ENCODE peak calls at places on chromosomes 3 and 15, in ten cellular contexts. One of them, this sample, is unnamed.

GRCh38 chr3:146189519-146190173 is 28.7 kb upstream of the PLOD2 start:
- DNase-seq in kidney epithelial cell: no peak
- DNase-seq in GM13977: peak
- DNase-seq in bronchial epithelial cell: peak
- DNase-seq in AG09319: peak
- DNase-seq in fibroblast of pulmonary artery: peak
- DNase-seq in H1: peak
- DNase-seq in astrocyte of the spinal cord: peak
- DNase-seq in uterus: peak
- DNase-seq in mammary epithelial cell: peak
- DNase-seq in this sample: no peak

GRCh38 chr3:123297627-123297899 is 95.8 kb downstream of the SEC22A start:
- DNase-seq in kidney epithelial cell: no peak
- DNase-seq in GM13977: no peak
- DNase-seq in bronchial epithelial cell: no peak
- DNase-seq in AG09319: no peak
- DNase-seq in fibroblast of pulmonary artery: no peak
- DNase-seq in H1: no peak
- DNase-seq in astrocyte of the spinal cord: no peak
- DNase-seq in uterus: no peak
- DNase-seq in mammary epithelial cell: no peak
- DNase-seq in this sample: no peak

GRCh38 chr3:168820748-168821445 is 725.2 kb upstream of the GOLIM4 start:
- DNase-seq in kidney epithelial cell: no peak
- DNase-seq in GM13977: no peak
- DNase-seq in bronchial epithelial cell: no peak
- DNase-seq in AG09319: no peak
- DNase-seq in fibroblast of pulmonary artery: no peak
- DNase-seq in H1: no peak
- DNase-seq in astrocyte of the spinal cord: no peak
- DNase-seq in uterus: no peak
- DNase-seq in mammary epithelial cell: no peak
- DNase-seq in this sample: no peak

GRCh38 chr15:63502843-63503738 is 1.3 kb upstream of the USP3 start:
- DNase-seq in kidney epithelial cell: peak
- DNase-seq in GM13977: peak
- DNase-seq in bronchial epithelial cell: peak
- DNase-seq in AG09319: peak
- DNase-seq in fibroblast of pulmonary artery: peak
- DNase-seq in H1: peak
- DNase-seq in astrocyte of the spinal cord: peak
- DNase-seq in uterus: peak
- DNase-seq in mammary epithelial cell: no peak
- DNase-seq in this sample: no peak

GRCh38 chr3:197793246-197793645 is 2.2 kb downstream of the LRCH3 start:
- DNase-seq in kidney epithelial cell: no peak
- DNase-seq in GM13977: peak
- DNase-seq in bronchial epithelial cell: peak
- DNase-seq in AG09319: no peak
- DNase-seq in fibroblast of pulmonary artery: peak
- DNase-seq in H1: no peak
- DNase-seq in astrocyte of the spinal cord: peak
- DNase-seq in uterus: no peak
- DNase-seq in mammary epithelial cell: peak
- DNase-seq in this sample: no peak

GRCh38 chr15:100572362-100572983 is 29.5 kb downstream of the LINS1 start:
- DNase-seq in kidney epithelial cell: no peak
- DNase-seq in GM13977: no peak
- DNase-seq in bronchial epithelial cell: peak
- DNase-seq in AG09319: no peak
- DNase-seq in fibroblast of pulmonary artery: peak
- DNase-seq in H1: no peak
- DNase-seq in astrocyte of the spinal cord: peak
- DNase-seq in uterus: no peak
- DNase-seq in mammary epithelial cell: no peak
- DNase-seq in this sample: no peak

GRCh38 chr3:195897081-195897852 is 11.1 kb downstream of the TNK2 start:
- DNase-seq in kidney epithelial cell: no peak
- DNase-seq in GM13977: no peak
- DNase-seq in bronchial epithelial cell: peak
- DNase-seq in AG09319: no peak
- DNase-seq in fibroblast of pulmonary artery: peak
- DNase-seq in H1: no peak
- DNase-seq in astrocyte of the spinal cord: peak
- DNase-seq in uterus: peak
- DNase-seq in mammary epithelial cell: peak
- DNase-seq in this sample: no peak

GRCh38 chr15:73555080-73555479 is 78.1 kb downstream of the NPTN start:
- DNase-seq in kidney epithelial cell: no peak
- DNase-seq in GM13977: no peak
- DNase-seq in bronchial epithelial cell: no peak
- DNase-seq in AG09319: no peak
- DNase-seq in fibroblast of pulmonary artery: no peak
- DNase-seq in H1: no peak
- DNase-seq in astrocyte of the spinal cord: no peak
- DNase-seq in uterus: no peak
- DNase-seq in mammary epithelial cell: no peak
- DNase-seq in this sample: no peak

GRCh38 chr15:86691091-86691490 is 611.4 kb downstream of the AGBL1 start:
- DNase-seq in kidney epithelial cell: no peak
- DNase-seq in GM13977: no peak
- DNase-seq in bronchial epithelial cell: no peak
- DNase-seq in AG09319: no peak
- DNase-seq in fibroblast of pulmonary artery: no peak
- DNase-seq in H1: no peak
- DNase-seq in astrocyte of the spinal cord: no peak
- DNase-seq in uterus: no peak
- DNase-seq in mammary epithelial cell: no peak
- DNase-seq in this sample: no peak
- TF ChIP-seq CTCF in kidney epithelial cell: no peak
- TF ChIP-seq CTCF in GM13977: no peak
- TF ChIP-seq CTCF in bronchial epithelial cell: peak
- TF ChIP-seq CTCF in AG09319: no peak
- TF ChIP-seq CTCF in fibroblast of pulmonary artery: no peak
- TF ChIP-seq CTCF in H1: no peak
- TF ChIP-seq CTCF in astrocyte of the spinal cord: no peak
- TF ChIP-seq CTCF in uterus: no peak
- TF ChIP-seq CTCF in mammary epithelial cell: peak
- TF ChIP-seq CTCF in this sample: no peak

GRCh38 chr3:81251108-81251507 is 510.3 kb downstream of the GBE1 start:
- DNase-seq in kidney epithelial cell: no peak
- DNase-seq in GM13977: no peak
- DNase-seq in bronchial epithelial cell: no peak
- DNase-seq in AG09319: no peak
- DNase-seq in fibroblast of pulmonary artery: no peak
- DNase-seq in H1: no peak
- DNase-seq in astrocyte of the spinal cord: no peak
- DNase-seq in uterus: no peak
- DNase-seq in mammary epithelial cell: no peak
- DNase-seq in this sample: no peak

GRCh38 chr3:81244196-81244595 is 517.2 kb downstream of the GBE1 start:
- DNase-seq in kidney epithelial cell: no peak
- DNase-seq in GM13977: no peak
- DNase-seq in bronchial epithelial cell: no peak
- DNase-seq in AG09319: no peak
- DNase-seq in fibroblast of pulmonary artery: no peak
- DNase-seq in H1: no peak
- DNase-seq in astrocyte of the spinal cord: no peak
- DNase-seq in uterus: no peak
- DNase-seq in mammary epithelial cell: no peak
- DNase-seq in this sample: no peak

GRCh38 chr3:81245505-81245904 is 515.9 kb downstream of the GBE1 start:
- DNase-seq in kidney epithelial cell: no peak
- DNase-seq in GM13977: no peak
- DNase-seq in bronchial epithelial cell: no peak
- DNase-seq in AG09319: no peak
- DNase-seq in fibroblast of pulmonary artery: peak
- DNase-seq in H1: no peak
- DNase-seq in astrocyte of the spinal cord: no peak
- DNase-seq in uterus: no peak
- DNase-seq in mammary epithelial cell: no peak
- DNase-seq in this sample: no peak

GRCh38 chr3:81245043-81245442 is 516.4 kb downstream of the GBE1 start:
- DNase-seq in kidney epithelial cell: no peak
- DNase-seq in GM13977: no peak
- DNase-seq in bronchial epithelial cell: no peak
- DNase-seq in AG09319: no peak
- DNase-seq in fibroblast of pulmonary artery: peak
- DNase-seq in H1: no peak
- DNase-seq in astrocyte of the spinal cord: peak
- DNase-seq in uterus: no peak
- DNase-seq in mammary epithelial cell: no peak
- DNase-seq in this sample: no peak

DNA sequence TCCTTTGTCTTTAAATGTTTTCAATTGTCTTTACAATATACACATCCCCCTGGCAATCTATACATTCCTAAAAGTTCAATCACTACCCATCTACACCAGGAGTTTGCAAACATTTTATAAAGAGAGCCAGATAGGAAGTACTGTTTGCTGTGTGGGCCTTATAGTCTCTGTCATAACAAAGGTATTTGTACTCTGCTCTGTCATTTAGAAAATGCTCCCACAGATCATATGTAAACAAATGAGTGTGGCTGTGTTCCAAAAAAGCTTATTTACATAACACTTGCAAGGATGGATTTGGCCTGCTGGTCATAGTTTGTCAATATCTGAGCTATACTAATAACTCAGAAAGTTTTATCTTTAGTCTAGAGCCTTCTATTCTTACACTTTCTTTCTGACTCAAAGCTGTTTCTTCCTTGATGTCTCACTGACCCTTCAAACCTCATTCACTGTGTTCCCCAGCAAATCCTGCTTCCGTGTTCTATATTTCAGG is 511.9 kb downstream of the GBE1 start:
- DNase-seq in kidney epithelial cell: peak
- DNase-seq in GM13977: no peak
- DNase-seq in bronchial epithelial cell: peak
- DNase-seq in AG09319: no peak
- DNase-seq in fibroblast of pulmonary artery: peak
- DNase-seq in H1: no peak
- DNase-seq in astrocyte of the spinal cord: peak
- DNase-seq in uterus: no peak
- DNase-seq in mammary epithelial cell: no peak
- DNase-seq in this sample: peak
- TF ChIP-seq CTCF in kidney epithelial cell: no peak
- TF ChIP-seq CTCF in GM13977: no peak
- TF ChIP-seq CTCF in bronchial epithelial cell: no peak
- TF ChIP-seq CTCF in AG09319: no peak
- TF ChIP-seq CTCF in fibroblast of pulmonary artery: no peak
- TF ChIP-seq CTCF in H1: no peak
- TF ChIP-seq CTCF in astrocyte of the spinal cord: no peak
- TF ChIP-seq CTCF in uterus: no peak
- TF ChIP-seq CTCF in mammary epithelial cell: no peak
- TF ChIP-seq CTCF in this sample: no peak

GRCh38 chr3:186754006-186754405 is 29.4 kb upstream of the EIF4A2 start:
- DNase-seq in kidney epithelial cell: no peak
- DNase-seq in GM13977: no peak
- DNase-seq in bronchial epithelial cell: peak
- DNase-seq in AG09319: no peak
- DNase-seq in fibroblast of pulmonary artery: no peak
- DNase-seq in H1: no peak
- DNase-seq in astrocyte of the spinal cord: no peak
- DNase-seq in uterus: no peak
- DNase-seq in mammary epithelial cell: no peak
- DNase-seq in this sample: no peak

GRCh38 chr3:186760141-186760813 is 23.1 kb upstream of the EIF4A2 start:
- DNase-seq in kidney epithelial cell: peak
- DNase-seq in GM13977: no peak
- DNase-seq in bronchial epithelial cell: peak
- DNase-seq in AG09319: no peak
- DNase-seq in fibroblast of pulmonary artery: no peak
- DNase-seq in H1: no peak
- DNase-seq in astrocyte of the spinal cord: no peak
- DNase-seq in uterus: no peak
- DNase-seq in mammary epithelial cell: peak
- DNase-seq in this sample: no peak

GRCh38 chr3:186759231-186759930 is 24.0 kb upstream of the EIF4A2 start:
- DNase-seq in kidney epithelial cell: no peak
- DNase-seq in GM13977: no peak
- DNase-seq in bronchial epithelial cell: no peak
- DNase-seq in AG09319: no peak
- DNase-seq in fibroblast of pulmonary artery: no peak
- DNase-seq in H1: no peak
- DNase-seq in astrocyte of the spinal cord: no peak
- DNase-seq in uterus: no peak
- DNase-seq in mammary epithelial cell: no peak
- DNase-seq in this sample: no peak

GRCh38 chr3:186757686-186758220 is 25.6 kb upstream of the EIF4A2 start:
- DNase-seq in kidney epithelial cell: no peak
- DNase-seq in GM13977: no peak
- DNase-seq in bronchial epithelial cell: no peak
- DNase-seq in AG09319: no peak
- DNase-seq in fibroblast of pulmonary artery: no peak
- DNase-seq in H1: no peak
- DNase-seq in astrocyte of the spinal cord: no peak
- DNase-seq in uterus: no peak
- DNase-seq in mammary epithelial cell: no peak
- DNase-seq in this sample: no peak

DNA sequence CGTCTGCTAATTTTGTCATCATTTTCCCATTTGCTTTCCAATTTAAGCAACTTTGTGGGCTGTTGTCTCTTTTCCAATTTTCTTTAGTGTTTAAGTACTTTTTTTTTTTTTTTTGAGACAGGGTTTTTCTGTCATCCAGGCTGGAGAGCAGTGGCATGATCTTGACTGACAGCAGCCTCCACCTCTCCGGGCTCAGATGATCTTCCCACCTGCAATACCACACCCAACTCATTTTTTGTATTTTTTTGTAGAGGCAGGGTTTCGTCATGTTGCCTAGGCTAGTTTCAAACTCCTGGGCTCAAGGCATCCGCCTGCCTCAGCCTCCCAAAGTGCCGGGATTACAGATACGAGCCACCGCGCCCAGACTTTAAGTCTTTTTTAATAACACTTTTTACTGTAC is 26.2 kb upstream of the EIF4A2 start:
- DNase-seq in kidney epithelial cell: no peak
- DNase-seq in GM13977: no peak
- DNase-seq in bronchial epithelial cell: no peak
- DNase-seq in AG09319: no peak
- DNase-seq in fibroblast of pulmonary artery: no peak
- DNase-seq in H1: no peak
- DNase-seq in astrocyte of the spinal cord: no peak
- DNase-seq in uterus: no peak
- DNase-seq in mammary epithelial cell: no peak
- DNase-seq in this sample: no peak
- TF ChIP-seq CTCF in kidney epithelial cell: no peak
- TF ChIP-seq CTCF in GM13977: no peak
- TF ChIP-seq CTCF in bronchial epithelial cell: no peak
- TF ChIP-seq CTCF in AG09319: no peak
- TF ChIP-seq CTCF in fibroblast of pulmonary artery: no peak
- TF ChIP-seq CTCF in H1: no peak
- TF ChIP-seq CTCF in astrocyte of the spinal cord: no peak
- TF ChIP-seq CTCF in uterus: no peak
- TF ChIP-seq CTCF in mammary epithelial cell: no peak
- TF ChIP-seq CTCF in this sample: no peak

GRCh38 chr3:154956815-154957214 is 123.3 kb upstream of the MME start:
- DNase-seq in kidney epithelial cell: peak
- DNase-seq in GM13977: no peak
- DNase-seq in bronchial epithelial cell: peak
- DNase-seq in AG09319: no peak
- DNase-seq in fibroblast of pulmonary artery: no peak
- DNase-seq in H1: no peak
- DNase-seq in astrocyte of the spinal cord: no peak
- DNase-seq in uterus: no peak
- DNase-seq in mammary epithelial cell: peak
- DNase-seq in this sample: no peak

GRCh38 chr3:154952538-154952937 is 127.6 kb upstream of the MME start:
- DNase-seq in kidney epithelial cell: no peak
- DNase-seq in GM13977: no peak
- DNase-seq in bronchial epithelial cell: no peak
- DNase-seq in AG09319: no peak
- DNase-seq in fibroblast of pulmonary artery: no peak
- DNase-seq in H1: no peak
- DNase-seq in astrocyte of the spinal cord: no peak
- DNase-seq in uterus: no peak
- DNase-seq in mammary epithelial cell: no peak
- DNase-seq in this sample: no peak

GRCh38 chr3:154955907-154956533 is 124.1 kb upstream of the MME start:
- DNase-seq in kidney epithelial cell: no peak
- DNase-seq in GM13977: no peak
- DNase-seq in bronchial epithelial cell: no peak
- DNase-seq in AG09319: no peak
- DNase-seq in fibroblast of pulmonary artery: no peak
- DNase-seq in H1: no peak
- DNase-seq in astrocyte of the spinal cord: no peak
- DNase-seq in uterus: no peak
- DNase-seq in mammary epithelial cell: no peak
- DNase-seq in this sample: no peak

GRCh38 chr3:154953538-154953937 is 126.6 kb upstream of the MME start:
- DNase-seq in kidney epithelial cell: no peak
- DNase-seq in GM13977: no peak
- DNase-seq in bronchial epithelial cell: no peak
- DNase-seq in AG09319: no peak
- DNase-seq in fibroblast of pulmonary artery: no peak
- DNase-seq in H1: no peak
- DNase-seq in astrocyte of the spinal cord: no peak
- DNase-seq in uterus: no peak
- DNase-seq in mammary epithelial cell: no peak
- DNase-seq in this sample: no peak

DNA sequence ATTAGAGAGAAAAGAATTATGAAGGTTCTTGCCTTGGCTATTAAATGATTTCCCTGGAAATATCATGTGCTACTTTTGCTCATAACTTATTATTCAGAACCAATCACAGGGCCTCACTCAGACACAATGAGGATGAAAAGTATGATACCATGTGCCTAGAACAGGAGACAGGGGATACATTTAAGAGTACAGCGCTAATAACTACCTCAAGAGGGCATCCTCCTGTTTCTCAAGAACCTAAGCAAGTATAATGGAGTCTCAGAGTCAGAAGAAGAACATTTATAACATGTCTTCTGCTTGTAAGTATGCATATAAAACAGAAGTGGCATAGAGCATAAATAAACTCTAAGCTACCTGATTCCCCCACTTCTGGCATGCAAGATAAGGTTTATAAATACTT is 125.4 kb upstream of the MME start:
- DNase-seq in kidney epithelial cell: peak
- DNase-seq in GM13977: no peak
- DNase-seq in bronchial epithelial cell: peak
- DNase-seq in AG09319: no peak
- DNase-seq in fibroblast of pulmonary artery: peak
- DNase-seq in H1: no peak
- DNase-seq in astrocyte of the spinal cord: peak
- DNase-seq in uterus: no peak
- DNase-seq in mammary epithelial cell: peak
- DNase-seq in this sample: peak
- TF ChIP-seq CTCF in kidney epithelial cell: peak
- TF ChIP-seq CTCF in GM13977: no peak
- TF ChIP-seq CTCF in bronchial epithelial cell: peak
- TF ChIP-seq CTCF in AG09319: peak
- TF ChIP-seq CTCF in fibroblast of pulmonary artery: peak
- TF ChIP-seq CTCF in H1: peak
- TF ChIP-seq CTCF in astrocyte of the spinal cord: peak
- TF ChIP-seq CTCF in uterus: no peak
- TF ChIP-seq CTCF in mammary epithelial cell: peak
- TF ChIP-seq CTCF in this sample: peak